ENCODE peak calls at places on chromosomes 4 and X, in seven cellular contexts. E, M, X, P, I, N and K are unnamed samples.

GRCh38 chrX:34624416-34624815 is 32.7 kb downstream of the TMEM47 start:
- DNase-seq in P (no peak), M (no peak), E (no peak), N (peak; percentile 15), X (no peak), I (no peak), K (no peak)

GRCh38 chrX:133645251-133645650 is 230.0 kb upstream of the GPC4 start:
- DNase-seq in M (no peak), P (no peak), N (peak; percentile 17), E (no peak), I (no peak), X (no peak), K (no peak)

GRCh38 chr4:108762559-108763225 is at the start of gene ETNPPL:
- DNase-seq in P (peak; percentile 62), M (no peak), X (peak; percentile 85), N (no peak), E (peak; percentile 59), I (no peak), K (no peak)

GRCh38 chr4:184464759-184465454 is 9.4 kb downstream of the IRF2 start:
- DNase-seq in P (no peak), X (no peak), N (no peak), I (no peak), M (no peak), E (no peak), K (no peak)

GRCh38 chr4:118177121-118177520 is 142.8 kb downstream of the NDST3 start:
- DNase-seq in E (no peak), I (no peak), X (no peak), P (no peak), N (peak; percentile 32), M (no peak), K (no peak)

GRCh38 chr4:52016985-52017384 is 3.2 kb downstream of the LRRC66 start:
- DNase-seq in I (no peak), X (no peak), M (no peak), P (no peak), E (no peak), N (no peak), K (no peak)

GRCh38 chrX:21479695-21480280 is 105.6 kb downstream of the CNKSR2 start:
- DNase-seq in N (peak; percentile 54), X (peak; percentile 34), I (no peak), E (no peak), P (no peak), M (no peak), K (peak; percentile 32)

GRCh38 chr4:113534698-113535097 is 226.8 kb downstream of the CAMK2D start:
- DNase-seq in P (no peak), I (no peak), E (no peak), X (no peak), M (no peak), N (peak; percentile 73), K (no peak)

GRCh38 chr4:41268024-41268423 is 11.3 kb downstream of the UCHL1 start:
- DNase-seq in M (no peak), E (no peak), P (no peak), N (no peak), X (no peak), I (no peak), K (no peak)

GRCh38 chr4:145278341-145279121 is 98.1 kb upstream of the OTUD4 start:
- DNase-seq in E (no peak), I (no peak), X (no peak), M (no peak), N (peak; percentile 87), P (no peak), K (no peak)

GRCh38 chr4:185020863-185021761 is 2.8 kb downstream of the HELT start:
- DNase-seq in I (no peak), X (peak; percentile 57), M (no peak), P (no peak), N (no peak), E (no peak), K (no peak)

GRCh38 chrX:48083212-48083611 is 11.8 kb upstream of the ZNF630 start:
- DNase-seq in N (peak; percentile 34), E (peak; percentile 76), X (peak; percentile 54), I (no peak), M (peak; percentile 31), P (no peak), K (no peak)

GRCh38 chr4:127400736-127401346 is 231.9 kb upstream of the INTU start:
- DNase-seq in E (peak; percentile 83), M (peak; percentile 61), I (no peak), P (peak; percentile 70), N (peak; percentile 83), X (peak; percentile 70), K (peak; percentile 19)

GRCh38 chr4:77852892-77853495 is 9.6 kb upstream of the MRPL1 start:
- DNase-seq in I (no peak), P (no peak), X (no peak), E (no peak), M (no peak), N (no peak), K (no peak)

GRCh38 chr4:73308286-73308685 is 49.7 kb upstream of the ANKRD17 start:
- DNase-seq in I (no peak), E (no peak), X (peak; percentile 5), M (no peak), N (peak; percentile 61), P (no peak), K (no peak)

GRCh38 chr4:146193628-146194027 is 18.1 kb downstream of the LSM6 start:
- DNase-seq in P (no peak), E (no peak), I (no peak), M (no peak), X (no peak), N (no peak), K (no peak)

GRCh38 chrX:129013574-129013973 is 509.7 kb downstream of the SMARCA1 start:
- DNase-seq in P (no peak), X (peak; percentile 24), I (no peak), E (peak; percentile 8), N (no peak), M (no peak), K (no peak)

GRCh38 chrX:47313056-47313455 is 57.3 kb upstream of the ZNF157 start:
- DNase-seq in M (no peak), N (no peak), E (no peak), P (no peak), I (no peak), X (no peak), K (no peak)

GRCh38 chr4:128810871-128811570 is 1.5 kb downstream of the JADE1 start:
- DNase-seq in P (peak; percentile 89), I (peak; percentile 85), E (peak; percentile 92), M (peak; percentile 85), X (peak; percentile 97), N (peak; percentile 90), K (no peak)

DNA sequence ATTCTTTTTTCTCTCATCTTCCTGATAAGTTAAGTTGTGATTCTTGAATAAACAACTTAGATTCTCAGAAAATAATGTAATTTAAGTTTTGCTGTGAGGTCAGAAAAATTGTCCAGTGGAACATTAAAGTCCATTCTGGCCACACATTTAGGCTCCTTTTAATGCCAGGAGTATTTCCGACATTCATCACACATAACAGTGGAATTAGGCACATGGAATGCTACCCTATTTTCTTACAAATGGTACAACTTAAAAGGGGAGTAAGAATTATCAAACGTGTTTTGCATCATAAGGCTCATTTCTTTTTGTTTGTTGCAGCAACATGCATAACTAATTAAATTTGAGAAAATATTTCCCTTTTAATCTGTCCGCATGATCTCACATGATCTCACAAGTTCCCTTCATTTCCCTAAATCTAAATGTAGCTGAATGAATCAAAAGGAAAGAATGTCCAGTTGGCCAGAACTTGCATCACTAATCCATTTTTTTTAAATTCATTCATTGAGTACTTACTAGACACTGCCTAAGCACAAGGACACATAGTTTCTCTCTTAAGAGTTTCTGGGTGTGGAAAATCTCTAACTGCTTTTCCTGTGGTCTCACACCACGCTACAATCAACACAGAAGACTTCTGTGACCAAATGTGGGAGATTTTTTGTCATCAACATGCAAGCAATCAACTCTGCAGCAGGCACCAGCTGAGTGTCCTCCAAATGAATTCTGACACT is 22.0 kb downstream of the SPARCL1 start:
- DNase-seq in N (peak; percentile 85), M (no peak), I (no peak), X (no peak), P (no peak), E (no peak), K (no peak)
- H3K4me3 ChIP-seq in N (no peak overlapping the region), M (no peak overlapping the region), I (no peak overlapping the region), X (no peak overlapping the region), P (no peak overlapping the region), E (no peak overlapping the region), K (no peak overlapping the region)

GRCh38 chr4:99315839-99316238 is 5.4 kb downstream of the ADH1B start:
- DNase-seq in N (no peak), I (no peak), P (no peak), M (no peak), X (no peak), E (no peak), K (no peak)
- H3K36me3 ChIP-seq in N (peaks cover 22% of the 10 kb centered on the region), I (peaks cover 21% of the 10 kb centered on the region), P (no peaks in the 10 kb centered on the region), M (no peaks in the 10 kb centered on the region), X (no peaks in the 10 kb centered on the region), E (no peaks in the 10 kb centered on the region), K (no peaks in the 10 kb centered on the region)

DNA sequence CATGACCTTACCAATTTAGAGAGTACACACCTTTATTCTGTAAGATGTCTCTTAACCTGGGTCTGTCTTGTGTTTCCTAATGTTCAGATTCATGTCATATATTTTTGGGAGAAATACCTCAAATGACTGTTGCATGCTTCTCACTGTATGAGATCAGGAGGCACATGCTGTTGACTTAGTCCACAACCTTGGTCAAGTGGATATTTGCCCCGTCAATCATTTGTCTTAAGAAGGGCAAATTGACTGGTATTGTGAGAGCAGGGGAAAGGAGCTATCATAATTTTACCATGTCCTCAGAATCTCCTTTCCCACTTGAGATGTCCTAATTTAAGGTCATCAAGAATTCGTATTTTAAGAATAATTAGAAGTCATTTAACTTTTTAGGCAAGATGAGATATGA is 11.0 kb downstream of the NUDT9 start:
- DNase-seq in N (no peak), E (no peak), I (no peak), P (no peak), X (no peak), M (no peak), K (no peak)
- TF ChIP-seq CTCF in N (no peak), E (no peak), I (no peak), P (no peak), X (no peak), M (no peak), K (no peak)

GRCh38 chr4:15493411-15493810 is 23.7 kb downstream of the CC2D2A start:
- DNase-seq in M (no peak), X (no peak), N (peak; percentile 17), E (peak; percentile 65), I (no peak), P (no peak), K (no peak)
- H3K4me3 ChIP-seq in M (no peak overlapping the region), X (no peak overlapping the region), N (no peak overlapping the region), E (no peak overlapping the region), I (no peak overlapping the region), P (no peak overlapping the region), K (no peak overlapping the region)

GRCh38 chr4:39085891-39086290 is 23.9 kb downstream of the KLHL5 start:
- DNase-seq in X (no peak), M (no peak), I (no peak), E (no peak), N (no peak), P (no peak), K (no peak)
- H3K36me3 ChIP-seq in X (no peaks in the 10 kb centered on the region), M (peaks cover 10% of the 10 kb centered on the region), I (peaks cover 23% of the 10 kb centered on the region), E (no peaks in the 10 kb centered on the region), N (peaks cover 32% of the 10 kb centered on the region), P (peaks cover 46% of the 10 kb centered on the region), K (no peaks in the 10 kb centered on the region)

GRCh38 chr4:3470244-3471097 is 7.4 kb downstream of the DOK7 start:
- DNase-seq in X (peak; percentile 2), M (no peak), P (no peak), N (peak; percentile 60), E (no peak), I (peak; percentile 42), K (no peak)
- TF ChIP-seq CTCF in X (no peak), M (no peak), P (no peak), N (no peak), E (no peak), I (no peak), K (no peak)

GRCh38 chrX:97399400-97399799 is 515.7 kb downstream of the RPA4 start:
- DNase-seq in X (no peak), M (no peak), I (no peak), N (peak; percentile 81), E (no peak), P (no peak), K (no peak)
- H3K4me3 ChIP-seq in X (no peak overlapping the region), M (no peak overlapping the region), I (no peak overlapping the region), N (no peak overlapping the region), E (no peak overlapping the region), P (no peak overlapping the region), K (no peak overlapping the region)